ENCODE peak calls at places on chromosomes 7 and 10, in four cellular contexts. Z, U, G and L are unnamed samples.

GRCh38 chr7:151825711-151826110 is 51.2 kb downstream of the PRKAG2 start:
- DNase-seq in Z (no peak), U (peak), G (no peak), L (no peak)

GRCh38 chr7:99504281-99504602 is 220 bp upstream of the ZKSCAN5 start:
- DNase-seq in U (peak), Z (no peak), G (no peak), L (no peak)

GRCh38 chr7:92751902-92752901 is 84.2 kb downstream of the CDK6 start:
- DNase-seq in U (no peak), G (no peak), Z (no peak), L (no peak)

GRCh38 chr10:128418819-128419218 is 292.6 kb upstream of the MKI67 start:
- DNase-seq in U (no peak), G (no peak), Z (no peak), L (no peak)

GRCh38 chr7:55185941-55186609 is 167.3 kb downstream of the EGFR start:
- DNase-seq in Z (no peak), G (no peak), U (no peak), L (no peak)

GRCh38 chr10:123772645-123773508 is 106.7 kb downstream of the GPR26 start:
- DNase-seq in G (no peak), Z (no peak), U (no peak), L (no peak)

GRCh38 chr7:22361795-22362194 is 4.8 kb upstream of the RAPGEF5 start:
- DNase-seq in U (no peak), G (no peak), Z (no peak), L (no peak)

GRCh38 chr10:15789793-15790525 is 70.2 kb upstream of the ITGA8 start:
- DNase-seq in U (no peak), Z (no peak), G (no peak), L (no peak)

GRCh38 chr7:78254397-78255055 is 456.0 kb downstream of the PHTF2 start:
- DNase-seq in G (no peak), Z (no peak), U (no peak), L (no peak)

GRCh38 chr7:27175626-27176342 is 1.7 kb upstream of the HOXA10 start:
- DNase-seq in Z (peak), U (no peak), G (no peak), L (no peak)

GRCh38 chr7:16430133-16430532 is 8.8 kb upstream of the CRPPA start:
- DNase-seq in U (no peak), Z (no peak), G (no peak), L (no peak)

GRCh38 chr7:99173787-99174186 is 29.9 kb upstream of the SMURF1 start:
- DNase-seq in G (no peak), Z (no peak), U (no peak), L (no peak)

GRCh38 chr10:124745678-124746077 is 1.5 kb upstream of the FAM53B start:
- DNase-seq in Z (no peak), G (no peak), U (no peak), L (no peak)

GRCh38 chr10:35192645-35193249 is 66.1 kb downstream of the CREM start:
- DNase-seq in G (no peak), Z (no peak), U (no peak), L (no peak)

GRCh38 chr7:108299251-108300014 is 156.8 kb downstream of the NRCAM start:
- DNase-seq in G (no peak), U (no peak), Z (no peak), L (no peak)

GRCh38 chr10:33211123-33211878 is 123.2 kb downstream of the NRP1 start:
- DNase-seq in Z (peak), G (no peak), U (no peak), L (no peak)

GRCh38 chr7:132557489-132558044 is 18.7 kb downstream of the PLXNA4 start:
- DNase-seq in U (no peak), G (no peak), Z (no peak), L (no peak)
- TF ChIP-seq CTCF in U (no peak), G (no peak), Z (no peak), L (no peak)

GRCh38 chr10:31762306-31762705 is 166.3 kb downstream of the ARHGAP12 start:
- DNase-seq in U (no peak), Z (no peak), G (no peak), L (no peak)

GRCh38 chr10:31769564-31769963 is 159.1 kb downstream of the ARHGAP12 start:
- DNase-seq in U (no peak), G (no peak), Z (no peak), L (no peak)

GRCh38 chr10:31761156-31761555 is 167.5 kb downstream of the ARHGAP12 start:
- DNase-seq in U (no peak), G (no peak), Z (no peak), L (no peak)

GRCh38 chr10:31768467-31768866 is 160.2 kb downstream of the ARHGAP12 start:
- DNase-seq in Z (no peak), G (no peak), U (no peak), L (no peak)

GRCh38 chr10:31765546-31765945 is 163.1 kb downstream of the ARHGAP12 start:
- DNase-seq in Z (no peak), U (no peak), G (no peak), L (no peak)
- TF ChIP-seq CTCF in Z (no peak), U (no peak), G (no peak), L (no peak)

GRCh38 chr7:120091807-120092206 is 181.2 kb upstream of the KCND2 start:
- DNase-seq in G (no peak), Z (no peak), U (no peak), L (no peak)

DNA sequence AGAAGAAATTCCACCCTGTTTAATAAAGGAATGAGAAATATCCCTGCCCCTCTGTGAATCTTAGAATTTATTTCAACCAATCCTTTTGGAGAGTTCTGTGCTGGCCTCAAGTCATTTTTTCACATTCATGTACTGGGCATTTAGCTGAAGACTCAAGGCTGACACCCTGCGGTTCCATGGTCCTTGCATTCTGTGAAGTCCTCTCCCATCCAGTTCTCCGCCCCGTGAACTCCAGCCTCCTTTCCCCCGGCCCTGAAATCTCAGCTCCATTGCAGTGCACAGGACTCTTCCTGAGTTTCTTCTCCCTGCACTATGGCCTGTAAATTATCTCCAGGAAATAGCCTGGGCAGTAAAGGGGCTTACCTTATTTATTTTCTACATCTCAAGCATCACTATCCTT is 183.0 kb upstream of the KCND2 start:
- DNase-seq in G (no peak), U (no peak), Z (no peak), L (no peak)
- TF ChIP-seq CTCF in G (no peak), U (no peak), Z (no peak), L (no peak)

DNA sequence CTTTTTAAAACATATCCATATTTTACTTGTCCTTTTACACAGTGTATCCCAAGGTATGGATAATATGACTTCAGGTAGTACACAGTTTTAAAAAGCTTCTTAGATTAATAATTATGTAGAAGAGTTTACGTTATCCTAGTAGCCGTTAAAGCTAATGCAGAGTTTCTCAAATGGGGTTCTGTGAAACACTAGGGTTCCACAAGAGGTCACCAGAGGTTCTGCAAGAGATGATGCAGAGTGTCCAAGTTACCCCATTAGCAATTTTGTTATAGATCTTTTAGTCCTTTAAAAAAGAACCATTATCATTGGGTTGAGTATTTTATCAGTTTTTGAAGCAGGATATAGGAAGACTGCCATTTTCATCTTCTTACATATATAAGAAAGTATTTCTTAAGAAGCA is 298.9 kb upstream of the HPS1 start:
- DNase-seq in U (no peak), G (no peak), Z (no peak), L (no peak)
- TF ChIP-seq CTCF in U (no peak), G (no peak), Z (no peak), L (no peak)

GRCh38 chr7:82471351-82472020 is 27.9 kb upstream of the CACNA2D1 start:
- DNase-seq in G (no peak), Z (no peak), U (no peak), L (no peak)
- TF ChIP-seq CTCF in G (no peak), Z (no peak), U (no peak), L (no peak)

DNA sequence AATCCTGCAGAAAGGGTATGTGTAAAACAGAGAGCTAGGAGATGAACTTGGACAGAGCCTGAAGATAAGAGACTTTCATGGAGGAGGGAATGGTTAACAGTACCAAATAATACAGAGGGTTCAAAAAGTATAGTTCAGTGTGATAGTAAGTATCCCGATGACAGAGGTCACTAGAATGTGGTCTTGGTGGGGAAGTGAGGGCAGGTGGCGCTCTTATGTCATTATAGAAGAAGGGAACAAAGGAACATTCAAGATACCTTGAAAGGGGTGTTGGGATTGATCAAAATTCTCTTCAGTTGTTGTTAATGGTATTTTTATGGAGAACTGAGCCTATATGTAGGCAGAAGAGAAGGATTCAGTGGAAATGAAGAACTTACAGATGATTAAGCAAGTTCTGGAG is 312.5 kb downstream of the SUGCT start:
- DNase-seq in Z (no peak), G (no peak), U (no peak), L (no peak)
- TF ChIP-seq CTCF in Z (no peak), G (no peak), U (no peak), L (no peak)

DNA sequence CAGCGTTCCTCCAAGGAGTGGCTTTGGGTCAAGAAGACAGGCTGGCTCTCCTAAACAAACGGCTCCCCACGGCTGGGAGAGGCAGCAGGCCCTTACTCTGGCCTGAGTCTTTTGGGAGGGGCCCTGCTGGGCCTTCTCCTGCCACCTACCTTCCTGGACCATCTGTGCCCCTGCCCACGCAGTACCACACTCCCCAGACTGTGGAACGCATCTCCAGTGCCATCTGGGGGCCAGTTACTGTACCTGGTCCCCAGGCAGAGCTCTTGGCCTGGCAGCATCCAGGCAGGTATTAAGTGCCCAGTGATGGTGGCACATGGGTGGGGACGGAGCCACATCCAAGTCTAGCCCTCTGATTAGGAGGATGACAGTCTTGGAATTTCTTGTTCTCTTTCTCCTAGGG is 14.4 kb downstream of the ALKBH4 start:
- DNase-seq in U (no peak), G (no peak), Z (no peak), L (peak)
- TF ChIP-seq CTCF in U (no peak), G (no peak), Z (no peak), L (no peak)

GRCh38 chr10:70331160-70331485 is 47.3 kb upstream of the NPFFR1 start:
- DNase-seq in U (no peak), Z (no peak), G (no peak), L (no peak)

GRCh38 chr10:70333268-70333667 is 49.2 kb downstream of the LRRC20 start:
- DNase-seq in G (no peak), U (no peak), Z (no peak), L (no peak)

GRCh38 chr10:70328987-70329386 is 45.2 kb upstream of the NPFFR1 start:
- DNase-seq in G (no peak), U (no peak), Z (no peak), L (no peak)

GRCh38 chr10:70330671-70331070 is 46.9 kb upstream of the NPFFR1 start:
- DNase-seq in Z (no peak), U (no peak), G (no peak), L (no peak)

GRCh38 chr10:70331486-70332268 is 47.9 kb upstream of the NPFFR1 start:
- DNase-seq in U (no peak), G (no peak), Z (no peak), L (no peak)
- TF ChIP-seq CTCF in U (no peak), G (no peak), Z (peak), L (no peak)

GRCh38 chr7:85464042-85464651 is 277.3 kb upstream of the SEMA3D start:
- DNase-seq in G (no peak), Z (no peak), U (no peak), L (no peak)
- TF ChIP-seq CTCF in G (no peak), Z (no peak), U (peak), L (no peak)

GRCh38 chr10:24495666-24496065 is 228.0 kb downstream of the ARHGAP21 start:
- DNase-seq in Z (no peak), G (no peak), U (no peak), L (no peak)

GRCh38 chr10:24496066-24496465 is 227.6 kb downstream of the ARHGAP21 start:
- DNase-seq in U (no peak), Z (no peak), G (no peak), L (no peak)

GRCh38 chr10:24503627-24504320 is 219.9 kb downstream of the ARHGAP21 start:
- DNase-seq in U (no peak), Z (no peak), G (no peak), L (no peak)

GRCh38 chr10:24505759-24506158 is 217.9 kb downstream of the ARHGAP21 start:
- DNase-seq in Z (no peak), G (no peak), U (no peak), L (no peak)

DNA sequence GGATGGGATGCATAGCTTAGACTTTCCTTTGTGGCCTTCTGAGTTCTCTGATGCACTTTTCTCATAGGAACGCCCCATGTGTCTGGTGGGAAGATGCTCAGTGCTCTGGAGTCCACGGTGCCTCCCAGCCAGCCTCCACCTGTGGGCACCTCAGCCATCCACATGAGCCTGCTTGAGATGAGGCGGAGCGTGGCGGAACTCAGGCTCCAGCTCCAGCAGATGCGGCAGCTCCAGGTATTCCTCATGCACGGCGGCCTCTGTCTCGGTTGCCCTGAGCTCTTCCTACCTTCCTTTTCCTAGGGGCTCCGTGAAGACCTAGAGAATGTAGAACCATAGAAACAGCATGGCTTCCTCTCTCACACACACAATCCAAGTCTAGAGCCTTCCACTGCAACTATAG is 222.4 kb downstream of the ARHGAP21 start:
- DNase-seq in Z (no peak), G (no peak), U (no peak), L (no peak)
- TF ChIP-seq CTCF in Z (no peak), G (no peak), U (no peak), L (no peak)